ENCODE peak calls at places on chromosomes 12 and 14, in ten cellular contexts. One of them, this sample, is unnamed.
A peak's percentile ranks its signal among the peaks of the same experiment; 100 is the strongest.

GRCh38 chr12:47835831-47836155 is 16.1 kb upstream of the HDAC7 start:
- DNase-seq in HS-5: no peak
- DNase-seq in Calu3: peak; percentile 24
- DNase-seq in dermis blood vessel endothelial cell: no peak
- DNase-seq in A549: no peak
- DNase-seq in neural crest cell: no peak
- DNase-seq in adipocyte: no peak
- DNase-seq in GM23248: no peak
- DNase-seq in B cell: no peak
- DNase-seq in sciatic nerve: no peak
- DNase-seq in this sample: no peak

GRCh38 chr12:20272801-20273200 is 95.5 kb upstream of the PDE3A start:
- DNase-seq in HS-5: no peak
- DNase-seq in Calu3: no peak
- DNase-seq in dermis blood vessel endothelial cell: no peak
- DNase-seq in A549: no peak
- DNase-seq in neural crest cell: no peak
- DNase-seq in adipocyte: peak; percentile 35
- DNase-seq in GM23248: peak; percentile 48
- DNase-seq in B cell: no peak
- DNase-seq in sciatic nerve: no peak
- DNase-seq in this sample: no peak

GRCh38 chr14:36660736-36661505 is 739 bp upstream of the PAX9 start:
- DNase-seq in HS-5: no peak
- DNase-seq in Calu3: no peak
- DNase-seq in dermis blood vessel endothelial cell: no peak
- DNase-seq in A549: no peak
- DNase-seq in neural crest cell: no peak
- DNase-seq in adipocyte: no peak
- DNase-seq in GM23248: no peak
- DNase-seq in B cell: no peak
- DNase-seq in sciatic nerve: no peak
- DNase-seq in this sample: no peak

GRCh38 chr12:12194206-12194605 is 72.6 kb downstream of the LRP6 start:
- DNase-seq in HS-5: no peak
- DNase-seq in Calu3: peak; percentile 6
- DNase-seq in dermis blood vessel endothelial cell: no peak
- DNase-seq in A549: peak; percentile 28
- DNase-seq in neural crest cell: no peak
- DNase-seq in adipocyte: no peak
- DNase-seq in GM23248: peak; percentile 41
- DNase-seq in B cell: no peak
- DNase-seq in sciatic nerve: no peak
- DNase-seq in this sample: peak; percentile 80

GRCh38 chr14:71588028-71588427 is 344.2 kb upstream of the RGS6 start:
- DNase-seq in HS-5: no peak
- DNase-seq in Calu3: no peak
- DNase-seq in dermis blood vessel endothelial cell: no peak
- DNase-seq in A549: no peak
- DNase-seq in neural crest cell: no peak
- DNase-seq in adipocyte: peak; percentile 63
- DNase-seq in GM23248: peak; percentile 80
- DNase-seq in B cell: no peak
- DNase-seq in sciatic nerve: no peak
- DNase-seq in this sample: no peak

GRCh38 chr14:75905505-75905904 is 76.3 kb downstream of the TGFB3 start:
- DNase-seq in HS-5: no peak
- DNase-seq in Calu3: peak; percentile 2
- DNase-seq in dermis blood vessel endothelial cell: peak; percentile 61
- DNase-seq in A549: no peak
- DNase-seq in neural crest cell: no peak
- DNase-seq in adipocyte: peak; percentile 50
- DNase-seq in GM23248: no peak
- DNase-seq in B cell: no peak
- DNase-seq in sciatic nerve: peak; percentile 78
- DNase-seq in this sample: no peak

GRCh38 chr14:81412779-81413178 is 12.7 kb upstream of the STON2 start:
- DNase-seq in HS-5: no peak
- DNase-seq in Calu3: no peak
- DNase-seq in dermis blood vessel endothelial cell: no peak
- DNase-seq in A549: no peak
- DNase-seq in neural crest cell: no peak
- DNase-seq in adipocyte: no peak
- DNase-seq in GM23248: no peak
- DNase-seq in B cell: no peak
- DNase-seq in sciatic nerve: no peak
- DNase-seq in this sample: no peak

GRCh38 chr12:110224379-110225304 is 56.4 kb upstream of the ATP2A2 start:
- DNase-seq in HS-5: peak; percentile 75
- DNase-seq in Calu3: no peak
- DNase-seq in dermis blood vessel endothelial cell: peak; percentile 82
- DNase-seq in A549: peak; percentile 88
- DNase-seq in neural crest cell: no peak
- DNase-seq in adipocyte: peak; percentile 93
- DNase-seq in GM23248: peak; percentile 92
- DNase-seq in B cell: no peak
- DNase-seq in sciatic nerve: no peak
- DNase-seq in this sample: peak; percentile 45

GRCh38 chr12:48903982-48904411 is 21.3 kb downstream of the FKBP11 start:
- DNase-seq in HS-5: no peak
- DNase-seq in Calu3: peak; percentile 78
- DNase-seq in dermis blood vessel endothelial cell: peak; percentile 90
- DNase-seq in A549: peak; percentile 93
- DNase-seq in neural crest cell: peak; percentile 91
- DNase-seq in adipocyte: peak; percentile 90
- DNase-seq in GM23248: peak; percentile 82
- DNase-seq in B cell: peak; percentile 81
- DNase-seq in sciatic nerve: peak; percentile 88
- DNase-seq in this sample: peak; percentile 88

GRCh38 chr14:65949711-65950516 is 536.3 kb upstream of the CCDC196 start:
- DNase-seq in HS-5: no peak
- DNase-seq in Calu3: peak; percentile 58
- DNase-seq in dermis blood vessel endothelial cell: no peak
- DNase-seq in A549: peak; percentile 28
- DNase-seq in neural crest cell: no peak
- DNase-seq in adipocyte: peak; percentile 7
- DNase-seq in GM23248: peak; percentile 46
- DNase-seq in B cell: no peak
- DNase-seq in sciatic nerve: no peak
- DNase-seq in this sample: peak; percentile 66

GRCh38 chr12:129819391-129819790 is 84.4 kb downstream of the TMEM132D start:
- DNase-seq in HS-5: no peak
- DNase-seq in Calu3: no peak
- DNase-seq in dermis blood vessel endothelial cell: no peak
- DNase-seq in A549: no peak
- DNase-seq in neural crest cell: no peak
- DNase-seq in adipocyte: no peak
- DNase-seq in GM23248: no peak
- DNase-seq in B cell: no peak
- DNase-seq in sciatic nerve: no peak
- DNase-seq in this sample: no peak

GRCh38 chr14:29654910-29655590 is 272.6 kb downstream of the PRKD1 start:
- DNase-seq in HS-5: peak; percentile 5
- DNase-seq in Calu3: no peak
- DNase-seq in dermis blood vessel endothelial cell: peak; percentile 57
- DNase-seq in A549: no peak
- DNase-seq in neural crest cell: no peak
- DNase-seq in adipocyte: peak; percentile 42
- DNase-seq in GM23248: peak; percentile 53
- DNase-seq in B cell: no peak
- DNase-seq in sciatic nerve: no peak
- DNase-seq in this sample: no peak

GRCh38 chr12:124322271-124322998 is 27.5 kb downstream of the RFLNA start:
- DNase-seq in HS-5: no peak
- DNase-seq in Calu3: no peak
- DNase-seq in dermis blood vessel endothelial cell: peak; percentile 6
- DNase-seq in A549: peak; percentile 46
- DNase-seq in neural crest cell: no peak
- DNase-seq in adipocyte: no peak
- DNase-seq in GM23248: peak; percentile 38
- DNase-seq in B cell: no peak
- DNase-seq in sciatic nerve: no peak
- DNase-seq in this sample: no peak

GRCh38 chr12:15996254-15996653 is 85.1 kb downstream of the DERA start:
- DNase-seq in HS-5: no peak
- DNase-seq in Calu3: no peak
- DNase-seq in dermis blood vessel endothelial cell: peak; percentile 4
- DNase-seq in A549: peak; percentile 20
- DNase-seq in neural crest cell: no peak
- DNase-seq in adipocyte: peak; percentile 57
- DNase-seq in GM23248: peak; percentile 61
- DNase-seq in B cell: no peak
- DNase-seq in sciatic nerve: no peak
- DNase-seq in this sample: peak; percentile 16

GRCh38 chr12:26374934-26375333 is 179.6 kb downstream of the SSPN start:
- DNase-seq in HS-5: no peak
- DNase-seq in Calu3: no peak
- DNase-seq in dermis blood vessel endothelial cell: no peak
- DNase-seq in A549: no peak
- DNase-seq in neural crest cell: no peak
- DNase-seq in adipocyte: peak; percentile 19
- DNase-seq in GM23248: no peak
- DNase-seq in B cell: no peak
- DNase-seq in sciatic nerve: no peak
- DNase-seq in this sample: no peak

GRCh38 chr12:131095826-131096680 is 142.3 kb downstream of the ADGRD1 start:
- DNase-seq in HS-5: no peak
- DNase-seq in Calu3: no peak
- DNase-seq in dermis blood vessel endothelial cell: no peak
- DNase-seq in A549: no peak
- DNase-seq in neural crest cell: no peak
- DNase-seq in adipocyte: no peak
- DNase-seq in GM23248: no peak
- DNase-seq in B cell: peak; percentile 25
- DNase-seq in sciatic nerve: peak; percentile 47
- DNase-seq in this sample: no peak

GRCh38 chr12:107748472-107748871 is 12.5 kb downstream of the PRDM4 start:
- DNase-seq in HS-5: peak; percentile 69
- DNase-seq in Calu3: no peak
- DNase-seq in dermis blood vessel endothelial cell: peak; percentile 63
- DNase-seq in A549: no peak
- DNase-seq in neural crest cell: no peak
- DNase-seq in adipocyte: peak; percentile 69
- DNase-seq in GM23248: peak; percentile 89
- DNase-seq in B cell: no peak
- DNase-seq in sciatic nerve: no peak
- DNase-seq in this sample: no peak

GRCh38 chr14:70822706-70823185 is 13.4 kb upstream of the MAP3K9 start:
- DNase-seq in HS-5: no peak
- DNase-seq in Calu3: peak; percentile 30
- DNase-seq in dermis blood vessel endothelial cell: no peak
- DNase-seq in A549: peak; percentile 33
- DNase-seq in neural crest cell: peak; percentile 56
- DNase-seq in adipocyte: peak; percentile 70
- DNase-seq in GM23248: peak; percentile 62
- DNase-seq in B cell: no peak
- DNase-seq in sciatic nerve: no peak
- DNase-seq in this sample: peak; percentile 51

GRCh38 chr12:62600038-62600437 is 133.4 kb downstream of the MON2 start:
- DNase-seq in HS-5: no peak
- DNase-seq in Calu3: no peak
- DNase-seq in dermis blood vessel endothelial cell: peak; percentile 29
- DNase-seq in A549: peak; percentile 48
- DNase-seq in neural crest cell: no peak
- DNase-seq in adipocyte: peak; percentile 39
- DNase-seq in GM23248: peak; percentile 51
- DNase-seq in B cell: no peak
- DNase-seq in sciatic nerve: no peak
- DNase-seq in this sample: no peak

GRCh38 chr12:46942579-46942978 is 116.8 kb upstream of the SLC38A4 start:
- DNase-seq in HS-5: peak; percentile 72
- DNase-seq in Calu3: no peak
- DNase-seq in dermis blood vessel endothelial cell: peak; percentile 25
- DNase-seq in A549: no peak
- DNase-seq in neural crest cell: no peak
- DNase-seq in adipocyte: no peak
- DNase-seq in GM23248: peak; percentile 71
- DNase-seq in B cell: no peak
- DNase-seq in sciatic nerve: no peak
- DNase-seq in this sample: peak; percentile 38

This sample was measured in LoVo.